ENCODE peak calls at places on chromosomes 1 and 21, in five cellular contexts. M, I, U, G and L are unnamed samples.

GRCh38 chr1:25748531-25749205 is 51.3 kb upstream of the SELENON start:
- DNase-seq in M (no peak), I (peak), U (no peak), G (no peak), L (no peak)

GRCh38 chr1:15625224-15625917 is 8.1 kb downstream of the DDI2 start:
- DNase-seq in M (no peak), I (no peak), U (no peak), G (no peak), L (no peak)

GRCh38 chr1:213388199-213388598 is 337.2 kb downstream of the RPS6KC1 start:
- DNase-seq in M (no peak), I (no peak), U (no peak), G (no peak), L (no peak)

GRCh38 chr21:33858672-33859372 is 56.8 kb downstream of the ATP5PO start:
- DNase-seq in M (no peak), I (no peak), U (no peak), G (no peak), L (no peak)

GRCh38 chr21:28793043-28793442 is 199.6 kb downstream of the LTN1 start:
- DNase-seq in M (peak), I (no peak), U (no peak), G (no peak), L (peak)

GRCh38 chr1:198165927-198166647 is 9.3 kb downstream of the NEK7 start:
- DNase-seq in M (peak), I (no peak), U (no peak), G (no peak), L (peak)

GRCh38 chr1:45522324-45523104 is 830 bp upstream of the PRDX1 start:
- DNase-seq in M (peak), I (no peak), U (peak), G (no peak), L (no peak)

GRCh38 chr1:116486424-116486823 is 84.4 kb downstream of the CD58 start:
- DNase-seq in M (peak), I (no peak), U (no peak), G (no peak), L (peak)

GRCh38 chr21:31124005-31124404 is 85.7 kb upstream of the KRTAP19-8 start:
- DNase-seq in M (no peak), I (no peak), U (no peak), G (no peak), L (no peak)

GRCh38 chr1:41135196-41135947 is 106.7 kb downstream of the SCMH1 start:
- DNase-seq in M (no peak), I (no peak), U (no peak), G (no peak), L (peak)

GRCh38 chr1:44249543-44249942 is 36.3 kb downstream of the DMAP1 start:
- DNase-seq in M (peak), I (no peak), U (peak), G (no peak), L (no peak)

GRCh38 chr1:31621872-31622730 is 4.6 kb downstream of the HCRTR1 start:
- DNase-seq in M (no peak), I (no peak), U (no peak), G (no peak), L (no peak)

GRCh38 chr1:193104906-193105820 is at the start of gene GLRX2:
- DNase-seq in M (peak), I (peak), U (peak), G (peak), L (peak)

GRCh38 chr1:43451701-43452532 is 1.8 kb downstream of the HYI start:
- DNase-seq in M (no peak), I (no peak), U (no peak), G (no peak), L (no peak)

GRCh38 chr1:11188381-11188780 is 774 bp upstream of the ANGPTL7 start:
- DNase-seq in M (no peak), I (no peak), U (no peak), G (no peak), L (no peak)

GRCh38 chr21:44571844-44572782 is 1.4 kb upstream of the KRTAP10-4 start:
- DNase-seq in M (no peak), I (no peak), U (no peak), G (no peak), L (no peak)

GRCh38 chr1:81819613-81820012 is 18.9 kb downstream of the ADGRL2 start:
- DNase-seq in M (no peak), I (peak), U (no peak), G (no peak), L (no peak)

GRCh38 chr1:168134132-168135041 is 2.3 kb downstream of the GPR161 start:
- DNase-seq in M (no peak), I (no peak), U (no peak), G (no peak), L (no peak)

GRCh38 chr1:214551052-214551435 is 358 bp downstream of the PTPN14 start:
- DNase-seq in M (no peak), I (peak), U (no peak), G (no peak), L (no peak)

GRCh38 chr1:32332290-32333079 is 3.5 kb downstream of the MARCKSL1 start:
- DNase-seq in M (no peak), I (no peak), U (no peak), G (no peak), L (no peak)

GRCh38 chr1:234676103-234676594 is 66.2 kb upstream of the IRF2BP2 start:
- DNase-seq in M (peak), I (no peak), U (peak), G (peak), L (peak)

GRCh38 chr1:26838474-26839338 is 12.2 kb downstream of the ZDHHC18 start:
- DNase-seq in M (no peak), I (no peak), U (no peak), G (peak), L (peak)